ENCODE peak calls at places on chromosomes 4 and X, in four cellular contexts. Q is stimulated activated CD4-positive, alpha-beta T cell treated with anti-CD3 and anti-CD28 coated beads, Interleukin-12 subunit alpha, Interleukin-12 subunit beta, amount 100 ng/mL, for 24 hours; V is colonic mucosa; I is stimulated activated CD8-positive, alpha-beta memory T cell treated with anti-CD3 and anti-CD28 coated beads, Interleukin-4, amount 100 ng/mL, for 1 hour. R is an unnamed sample.

GRCh38 chr4:98027827-98028226 is 115.4 kb downstream of the STPG2 start:
- DNase-seq in Q (no peak), V (no peak), I (no peak), R (no peak)

GRCh38 chr4:146342600-146343192 is 128.4 kb downstream of the REELD1 start:
- DNase-seq in Q (no peak), V (peak), I (no peak), R (no peak)

GRCh38 chr4:156656911-156657310 is 314.7 kb downstream of the PDGFC start:
- DNase-seq in Q (no peak), V (no peak), I (no peak), R (no peak)

GRCh38 chrX:134482371-134482770 is 22.4 kb downstream of the HPRT1 start:
- DNase-seq in Q (no peak), V (no peak), I (no peak), R (no peak)

GRCh38 chrX:71291381-71291780 is 7.9 kb downstream of the NONO start:
- DNase-seq in Q (no peak), V (no peak), I (no peak), R (no peak)

GRCh38 chr4:93646225-93646930 is 182.2 kb upstream of the ATOH1 start:
- DNase-seq in Q (no peak), V (no peak), I (no peak), R (no peak)

GRCh38 chr4:134132086-134132783 is 69.4 kb downstream of the PABPC4L start:
- DNase-seq in Q (no peak), V (no peak), I (no peak), R (no peak)

GRCh38 chr4:11471613-11472012 is 42.9 kb upstream of the HS3ST1 start:
- DNase-seq in Q (peak), V (peak), I (no peak), R (no peak)

GRCh38 chr4:97720869-97721432 is 422.3 kb downstream of the STPG2 start:
- DNase-seq in Q (no peak), V (no peak), I (no peak), R (no peak)

GRCh38 chr4:39036172-39036571 is 4.0 kb upstream of the TMEM156 start:
- DNase-seq in Q (no peak), V (no peak), I (no peak), R (no peak)

GRCh38 chrX:152637649-152638442 is at the start of gene GABRQ:
- DNase-seq in Q (no peak), V (no peak), I (no peak), R (no peak)

GRCh38 chr4:155837203-155837796 is 28.8 kb downstream of the ASIC5 start:
- DNase-seq in Q (no peak), V (no peak), I (no peak), R (no peak)

GRCh38 chr4:158766419-158767044 is 2.3 kb upstream of the FNIP2 start:
- DNase-seq in Q (no peak), V (no peak), I (no peak), R (no peak)

GRCh38 chrX:155333701-155334100 is 713 bp downstream of the CLIC2 start:
- DNase-seq in Q (no peak), V (no peak), I (no peak), R (no peak)

GRCh38 chr4:180160195-180160985 is 2082.8 kb upstream of the TENM3 start:
- DNase-seq in Q (no peak), V (no peak), I (no peak), R (no peak)

GRCh38 chr4:68865760-68866159 is 50.0 kb downstream of the UGT2B10 start:
- DNase-seq in Q (no peak), V (no peak), I (no peak), R (no peak)

GRCh38 chr4:159455675-159456235 is 352.9 kb downstream of the RAPGEF2 start:
- DNase-seq in Q (no peak), V (no peak), I (no peak), R (no peak)

GRCh38 chr4:74039065-74039763 is 725 bp upstream of the CXCL3 start:
- DNase-seq in Q (no peak), V (no peak), I (no peak), R (no peak)

GRCh38 chrX:118519411-118520205 is 24.0 kb downstream of the DOCK11 start:
- DNase-seq in Q (no peak), V (no peak), I (no peak), R (no peak)

GRCh38 chrX:55489315-55490009 is at the start of gene USP51:
- DNase-seq in Q (no peak), V (peak), I (no peak), R (no peak)

GRCh38 chr4:16016536-16016935 is 53.6 kb upstream of the FGFBP2 start:
- DNase-seq in Q (no peak), V (no peak), I (no peak), R (no peak)

GRCh38 chr4:139768913-139769312 is 103.3 kb downstream of the MGST2 start:
- DNase-seq in Q (no peak), V (no peak), I (no peak), R (no peak)

GRCh38 chr4:3573131-3573530 is 40.9 kb upstream of the LRPAP1 start:
- DNase-seq in Q (no peak), V (no peak), I (no peak), R (no peak)

GRCh38 chr4:165207016-165207430 is 338 bp upstream of the KLHL2 start:
- DNase-seq in Q (peak), V (peak), I (no peak), R (peak)

GRCh38 chrX:39645059-39645895 is 452.5 kb downstream of the BCOR start:
- DNase-seq in Q (no peak), V (peak), I (no peak), R (peak)

GRCh38 chr4:46051392-46051791 is 72.5 kb downstream of the GABRG1 start:
- DNase-seq in Q (no peak), V (no peak), I (no peak), R (no peak)

GRCh38 chr4:113675731-113676707 is 85.5 kb downstream of the CAMK2D start:
- DNase-seq in Q (no peak), V (no peak), I (no peak), R (no peak)

GRCh38 chr4:101790521-101791188 is at the start of gene BANK1:
- DNase-seq in Q (no peak), V (peak), I (no peak), R (peak)

GRCh38 chrX:68416592-68416991 is 16.7 kb downstream of the OPHN1 start:
- DNase-seq in Q (no peak), V (no peak), I (no peak), R (no peak)

GRCh38 chrX:47293106-47293505 is 60.3 kb downstream of the USP11 start:
- DNase-seq in Q (no peak), V (no peak), I (no peak), R (no peak)

GRCh38 chrX:122586831-122587230 is 597.2 kb upstream of the GRIA3 start:
- DNase-seq in Q (no peak), V (no peak), I (no peak), R (no peak)

GRCh38 chrX:31199051-31199769 is 127.4 kb upstream of the FTHL17 start:
- DNase-seq in Q (no peak), V (no peak), I (no peak), R (no peak)

GRCh38 chr4:178577933-178578332 is 1135.7 kb upstream of the AGA start:
- DNase-seq in Q (no peak), V (no peak), I (no peak), R (no peak)

GRCh38 chr4:22003878-22004277 is 55.3 kb upstream of the KCNIP4 start:
- DNase-seq in Q (no peak), V (no peak), I (no peak), R (no peak)

GRCh38 chrX:7904557-7904956 is 22.7 kb downstream of the PNPLA4 start:
- DNase-seq in Q (no peak), V (no peak), I (no peak), R (no peak)

GRCh38 chr4:187294861-187295260 is 571.2 kb upstream of the FAT1 start:
- DNase-seq in Q (no peak), V (peak), I (no peak), R (no peak)

GRCh38 chrX:38038501-38038900 is 32.1 kb downstream of the SYTL5 start:
- DNase-seq in Q (no peak), V (no peak), I (no peak), R (no peak)

GRCh38 chrX:72572248-72573157 is at the start of gene HDAC8:
- DNase-seq in Q (no peak), V (peak), I (no peak), R (peak)